ENCODE peak calls at places on chromosomes 3 and 15, in five cellular contexts. W, U, V, A and J are unnamed samples. For H3K4me1, the result is how much of the 10 kb centered on the place peaks cover.

GRCh38 chr3:12471228-12471627 is 13.1 kb upstream of the TSEN2 start:
- DNase-seq in U (no peak), A (no peak), W (no peak), V (no peak), J (no peak)

GRCh38 chr3:50627407-50628051 is 10.6 kb downstream of the MAPKAPK3 start:
- DNase-seq in V (peak), W (peak), A (peak), U (no peak), J (no peak)

GRCh38 chr3:80097674-80098073 is 329.9 kb upstream of the ROBO1 start:
- DNase-seq in V (no peak), A (no peak), U (no peak), W (no peak), J (no peak)

GRCh38 chr15:61654918-61655317 is 405.3 kb downstream of the VPS13C start:
- DNase-seq in U (no peak), V (no peak), W (no peak), A (peak), J (no peak)

GRCh38 chr3:175384569-175384968 is 525.4 kb downstream of the NAALADL2 start:
- DNase-seq in U (no peak), W (no peak), A (no peak), V (no peak), J (no peak)

GRCh38 chr15:78540135-78540954 is at the start of gene PSMA4:
- DNase-seq in V (peak), W (peak), A (peak), U (peak), J (peak)

GRCh38 chr15:75232252-75232813 is 25.8 kb upstream of the GOLGA6C start:
- DNase-seq in V (no peak), A (no peak), U (no peak), W (no peak), J (no peak)

GRCh38 chr3:178585439-178585838 is 49.2 kb downstream of the KCNMB2 start:
- DNase-seq in W (no peak), U (no peak), A (no peak), V (no peak), J (no peak)

GRCh38 chr3:125280966-125281365 is 68.4 kb upstream of the SLC12A8 start:
- DNase-seq in A (no peak), V (peak), U (no peak), W (no peak), J (no peak)

GRCh38 chr3:52525666-52526065 is 8.0 kb downstream of the NT5DC2 start:
- DNase-seq in A (no peak), U (no peak), V (no peak), W (no peak), J (no peak)
- H3K27ac ChIP-seq in A (no peak), U (peak), V (no peak), W (no peak), J (no peak)

GRCh38 chr3:146159616-146160232 is 1.3 kb downstream of the PLOD2 start:
- DNase-seq in W (no peak), A (no peak), V (no peak), U (no peak), J (no peak)
- H3K4me1 ChIP-seq in W (under half), A (under half), V (under half), U (under half), J (under half)

GRCh38 chr15:38069506-38069905 is 135.1 kb downstream of the TMCO5A start:
- DNase-seq in U (no peak), A (no peak), W (no peak), V (peak), J (peak)
- H3K27ac ChIP-seq in U (peak), A (no peak), W (no peak), V (peak), J (no peak)

GRCh38 chr15:47727676-47728075 is 10.4 kb downstream of the SEMA6D start:
- DNase-seq in U (no peak), A (no peak), W (no peak), V (peak), J (no peak)
- H3K4me1 ChIP-seq in U (under half), A (under half), W (under half), V (under half), J (under half)

DNA sequence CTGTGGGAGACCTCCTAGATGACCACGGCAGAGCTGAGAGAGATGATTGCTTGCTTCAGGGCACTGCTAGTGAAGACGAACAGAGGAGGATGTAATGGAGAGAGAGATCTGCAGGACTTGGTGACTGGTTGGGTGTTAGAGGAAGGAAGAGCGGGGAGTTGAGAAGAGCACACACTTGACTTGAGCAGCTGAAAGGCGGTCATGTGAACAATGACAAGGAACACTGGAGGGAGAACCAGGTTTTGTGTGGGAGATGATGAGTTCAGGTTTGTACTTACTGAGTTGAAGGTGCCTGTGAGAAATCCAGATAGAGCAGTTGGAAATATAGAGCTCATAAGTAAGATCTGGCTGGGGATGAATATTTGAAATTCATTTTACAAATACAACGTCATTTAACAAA is 40.3 kb downstream of the CDAN1 start:
- DNase-seq in V (no peak), U (no peak), W (no peak), A (no peak), J (no peak)
- H3K27ac ChIP-seq in V (no peak), U (no peak), W (no peak), A (no peak), J (no peak)

GRCh38 chr15:67945131-67945530 is 105.3 kb upstream of the RNU6-1 start:
- DNase-seq in V (no peak), A (no peak), W (no peak), U (no peak), J (no peak)

GRCh38 chr15:67948215-67948614 is 105.9 kb upstream of the PIAS1 start:
- DNase-seq in V (no peak), W (no peak), A (no peak), U (no peak), J (no peak)

GRCh38 chr15:67945951-67946700 is 106.3 kb upstream of the RNU6-1 start:
- DNase-seq in U (no peak), W (peak), A (peak), V (no peak), J (peak)

GRCh38 chr15:67946701-67947100 is 106.9 kb upstream of the RNU6-1 start:
- DNase-seq in W (no peak), A (no peak), V (no peak), U (no peak), J (peak)

DNA sequence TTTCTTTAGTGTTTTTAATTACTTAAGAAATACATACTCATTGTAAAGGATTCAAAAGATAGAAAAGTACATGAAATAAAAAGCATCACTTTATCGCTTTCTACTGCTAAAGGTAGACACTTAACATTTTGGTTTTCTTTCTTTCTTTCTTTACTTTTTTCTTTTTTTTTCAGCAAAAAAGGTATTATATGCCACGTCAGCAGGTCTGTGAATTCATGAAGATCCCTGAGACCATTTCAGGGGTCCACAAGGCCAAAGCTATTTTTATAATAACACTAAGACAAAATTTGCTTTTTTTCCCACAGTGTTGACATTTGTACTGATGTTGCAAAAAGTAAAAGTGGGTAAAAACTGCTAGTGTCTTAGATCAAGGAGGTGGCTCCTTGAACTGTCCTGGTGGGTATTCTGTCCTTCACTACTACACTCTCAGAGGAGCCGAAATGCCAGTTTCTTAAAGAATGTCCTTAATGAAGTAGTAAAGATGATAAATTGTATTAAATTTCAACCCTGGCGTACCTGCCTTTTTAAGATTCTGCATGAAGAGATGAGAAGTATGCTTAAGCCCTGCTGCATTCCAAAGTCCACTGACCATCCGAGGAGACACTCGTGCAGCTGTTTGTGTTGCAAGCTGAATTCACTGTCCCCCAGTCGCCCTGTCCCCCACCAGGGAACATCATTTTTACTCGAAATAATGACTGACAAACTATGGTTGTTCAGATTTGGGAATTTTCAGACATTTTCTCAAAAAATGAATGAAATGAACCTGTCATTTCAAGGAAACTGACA is 106.7 kb upstream of the PIAS1 start:
- DNase-seq in V (no peak), U (no peak), W (no peak), A (no peak), J (no peak)
- H3K4me1 ChIP-seq in V (under half), U (under half), W (under half), A (under half), J (under half)

GRCh38 chr3:31167666-31168065 is 273.2 kb upstream of the GADL1 start:
- DNase-seq in W (no peak), A (no peak), U (no peak), V (no peak), J (no peak)

GRCh38 chr3:31166249-31166885 is 271.9 kb upstream of the GADL1 start:
- DNase-seq in V (peak), A (peak), W (no peak), U (no peak), J (no peak)

GRCh38 chr3:31161889-31162288 is 267.4 kb upstream of the GADL1 start:
- DNase-seq in U (no peak), W (no peak), V (no peak), A (no peak), J (no peak)

GRCh38 chr3:31164398-31164797 is 269.9 kb upstream of the GADL1 start:
- DNase-seq in W (no peak), A (no peak), U (no peak), V (no peak), J (no peak)

DNA sequence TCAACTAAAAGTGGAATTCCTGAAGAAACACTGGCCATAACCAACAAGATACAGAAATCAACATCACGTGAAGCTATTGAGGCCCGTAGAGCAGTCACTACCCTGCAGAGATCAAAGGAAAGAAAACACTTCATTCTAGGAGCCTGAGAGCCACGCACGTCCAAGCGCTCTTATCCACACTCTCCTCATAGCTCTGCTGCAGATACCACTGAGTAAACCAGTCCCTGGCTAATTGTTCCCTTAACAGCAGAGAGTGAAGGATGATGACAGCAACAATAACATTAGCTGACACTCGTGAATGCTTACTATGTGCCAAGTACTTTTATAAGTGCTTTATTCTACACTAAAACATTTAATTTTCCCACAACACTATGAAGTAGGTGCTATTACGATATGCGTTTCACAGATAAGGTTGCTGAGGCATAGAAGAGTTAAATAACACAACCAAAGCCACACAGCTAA is 271.0 kb upstream of the GADL1 start:
- DNase-seq in A (peak), V (peak), W (no peak), U (no peak), J (no peak)
- H3K27ac ChIP-seq in A (no peak), V (peak), W (no peak), U (no peak), J (no peak)

GRCh38 chr3:140711719-140712086 is 33.8 kb downstream of the TRIM42 start:
- DNase-seq in A (no peak), W (no peak), V (no peak), U (no peak), J (no peak)
- H3K4me1 ChIP-seq in A (under half), W (under half), V (under half), U (under half), J (under half)